ENCODE peak calls at places on chromosome 19, in four cellular contexts. N is ascending aorta, Z is IMR-90, G is left ventricle myocardium inferior. I is an unnamed sample. For H3K9me3, the result is how much of the 10 kb centered on the place peaks cover.

GRCh38 chr19:49387936-49388372 is at the start of gene KASH5:
- DNase-seq in N (no peak), Z (peak), G (peak), I (no peak)

GRCh38 chr19:38437295-38437694 is 3.8 kb downstream of the RYR1 start:
- DNase-seq in N (no peak), Z (no peak), G (no peak), I (no peak)

GRCh38 chr19:50414850-50415660 is 3.7 kb upstream of the SPIB start:
- DNase-seq in N (peak), Z (peak), G (peak), I (no peak)

GRCh38 chr19:646798-647565 is 7.3 kb downstream of the FGF22 start:
- DNase-seq in N (no peak), Z (no peak), G (no peak), I (no peak)

GRCh38 chr19:48779636-48780035 is 24.3 kb downstream of the FGF21 start:
- DNase-seq in N (no peak), Z (no peak), G (no peak), I (no peak)

GRCh38 chr19:6611441-6611852 is 20.5 kb upstream of the CD70 start:
- DNase-seq in N (no peak), Z (no peak), G (no peak), I (no peak)

GRCh38 chr19:48568345-48568886 is 16.4 kb downstream of the SULT2B1 start:
- DNase-seq in N (peak), Z (peak), G (peak), I (no peak)

GRCh38 chr19:17411801-17412200 is 6.4 kb upstream of the BST2 start:
- DNase-seq in N (no peak), Z (no peak), G (no peak), I (no peak)

GRCh38 chr19:5080809-5081208 is 111.9 kb downstream of the KDM4B start:
- DNase-seq in N (no peak), Z (no peak), G (no peak), I (no peak)
- H3K9me3 ChIP-seq in N (under half), Z (under half), G (under half), I (under half)

GRCh38 chr19:40416918-40417713 is 3.9 kb upstream of the PRX start:
- DNase-seq in N (no peak), Z (peak), G (peak), I (no peak)
- H3K4me3 ChIP-seq in N (no peak), Z (no peak), G (no peak), I (no peak)

DNA sequence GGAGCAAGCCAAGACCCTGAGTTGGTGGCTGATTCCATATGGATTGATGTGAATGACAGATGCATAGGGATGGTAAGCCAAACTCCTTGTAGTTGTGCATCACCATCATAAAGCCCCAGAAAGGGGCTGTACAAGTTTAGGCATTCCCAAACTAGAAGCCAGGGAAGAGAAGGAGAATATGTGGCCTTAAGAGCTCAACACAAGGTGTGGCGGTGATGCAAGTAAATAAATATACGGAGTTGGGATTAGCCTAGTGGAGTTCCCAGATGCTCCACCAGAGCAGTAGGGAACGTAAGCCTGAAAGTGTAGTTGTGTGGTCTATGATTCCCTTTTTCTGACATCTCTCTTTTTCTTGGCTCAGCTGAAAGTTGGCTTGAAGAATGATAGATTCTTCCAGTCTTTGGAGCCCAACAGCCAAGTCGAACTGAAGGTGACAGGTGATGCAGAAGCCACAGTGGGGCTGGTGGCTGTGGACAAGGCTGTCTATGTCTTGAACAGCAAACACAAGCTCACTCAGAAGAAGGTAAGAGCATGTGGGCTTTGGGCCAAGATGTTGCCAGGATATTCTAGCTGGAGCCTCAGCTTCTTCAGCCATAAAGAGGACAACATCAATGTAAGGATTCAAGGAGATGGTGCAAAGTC is 30.1 kb downstream of the RDH8 start:
- DNase-seq in N (no peak), Z (peak), G (no peak), I (no peak)
- H3K9me3 ChIP-seq in N (under half), Z (half or more), G (half or more), I (under half)

GRCh38 chr19:29667390-29667783 is 2.1 kb downstream of the PLEKHF1 start:
- DNase-seq in N (no peak), Z (no peak), G (no peak), I (no peak)
- H3K4me3 ChIP-seq in N (peak), Z (no peak), G (peak), I (peak)

GRCh38 chr19:16022251-16022650 is 54.0 kb upstream of the TPM4 start:
- DNase-seq in N (no peak), Z (no peak), G (no peak), I (no peak)
- H3K9me3 ChIP-seq in N (under half), Z (under half), G (under half), I (under half)

GRCh38 chr19:58372311-58373133 is 8.3 kb downstream of the ZNF837 start:
- DNase-seq in N (no peak), Z (no peak), G (peak), I (no peak)
- H3K4me3 ChIP-seq in N (no peak), Z (no peak), G (no peak), I (no peak)

GRCh38 chr19:12464769-12465725 is 19.6 kb downstream of the ZNF709 start:
- DNase-seq in N (no peak), Z (no peak), G (no peak), I (no peak)
- H3K9me3 ChIP-seq in N (half or more), Z (half or more), G (half or more), I (half or more)

GRCh38 chr19:13275016-13275722 is 125.0 kb downstream of the IER2 start:
- DNase-seq in N (no peak), Z (no peak), G (no peak), I (no peak)

GRCh38 chr19:13281567-13282291 is 131.5 kb downstream of the IER2 start:
- DNase-seq in N (no peak), Z (no peak), G (no peak), I (no peak)

GRCh38 chr19:13282486-13283065 is 132.4 kb downstream of the IER2 start:
- DNase-seq in N (no peak), Z (no peak), G (no peak), I (no peak)

GRCh38 chr19:13277104-13277809 is 127.0 kb downstream of the IER2 start:
- DNase-seq in N (peak), Z (peak), G (peak), I (peak)
- H3K4me3 ChIP-seq in N (no peak), Z (no peak), G (no peak), I (no peak)